ENCODE peak calls at places on chromosomes 13 and 19, in six cellular contexts. G is psoas muscle; W is CD8-positive, alpha-beta T cell; F is brain microvascular endothelial cell; D is GM23248; C is ovary. P is an unnamed sample.

GRCh38 chr13:93036380-93036779 is 190.2 kb upstream of the GPC6 start:
- DNase-seq in F (no peak), G (no peak), W (no peak), C (no peak), D (no peak), P (no peak)

GRCh38 chr19:2168619-2169424 is 5.1 kb downstream of the DOT1L start:
- DNase-seq in D (peak; percentile 99), G (peak; percentile 99), C (peak; percentile 94), F (peak; percentile 98), W (peak; percentile 15), P (peak; percentile 22)

GRCh38 chr19:2517881-2518601 is 42.1 kb downstream of the GADD45B start:
- DNase-seq in W (no peak), C (no peak), F (no peak), D (no peak), G (peak; percentile 49), P (no peak)

GRCh38 chr19:18668744-18669523 is 14.5 kb upstream of the CRTC1 start:
- DNase-seq in W (no peak), G (no peak), F (no peak), D (no peak), C (no peak), P (no peak)

GRCh38 chr19:2326699-2327360 is 1.6 kb downstream of the LSM7 start:
- DNase-seq in F (no peak), D (peak; percentile 20), C (no peak), G (no peak), W (no peak), P (no peak)

GRCh38 chr19:11378319-11379189 is 4.1 kb downstream of the SWSAP1 start:
- DNase-seq in D (peak; percentile 93), W (no peak), F (peak; percentile 73), G (no peak), C (peak; percentile 58), P (no peak)

GRCh38 chr13:33272531-33273124 is 12.9 kb downstream of the STARD13 start:
- DNase-seq in W (no peak), G (no peak), C (no peak), F (no peak), D (peak; percentile 56), P (no peak)

GRCh38 chr13:50512602-50513527 is 330.6 kb downstream of the DLEU7 start:
- DNase-seq in F (peak; percentile 45), C (peak; percentile 49), D (peak; percentile 68), W (peak; percentile 33), G (peak; percentile 73), P (peak; percentile 47)

GRCh38 chr13:45269204-45269603 is 68.4 kb upstream of the KCTD4 start:
- DNase-seq in F (peak; percentile 7), C (no peak), W (no peak), G (no peak), D (no peak), P (no peak)

GRCh38 chr19:10946964-10947657 is 13.7 kb upstream of the SMARCA4 start:
- DNase-seq in G (no peak), C (no peak), W (no peak), D (no peak), F (no peak), P (no peak)

GRCh38 chr19:11560404-11560988 is 1.5 kb upstream of the ELOF1 start:
- DNase-seq in D (peak; percentile 74), G (no peak), F (peak; percentile 77), W (peak; percentile 16), C (no peak), P (peak; percentile 69)

GRCh38 chr19:51294211-51294976 is 17.1 kb upstream of the IGLON5 start:
- DNase-seq in D (no peak), G (no peak), C (no peak), F (no peak), W (no peak), P (no peak)

GRCh38 chr19:35329323-35329722 is 336 bp downstream of the CD22 start:
- DNase-seq in W (no peak), F (no peak), G (no peak), D (no peak), C (no peak), P (no peak)

GRCh38 chr13:36163809-36164308 is 32.7 kb upstream of the DCLK1 start:
- DNase-seq in F (peak; percentile 95), D (peak; percentile 1), C (peak; percentile 40), W (no peak), G (peak; percentile 76), P (no peak)

GRCh38 chr13:99614465-99614885 is 113.2 kb downstream of the TM9SF2 start:
- DNase-seq in G (no peak), W (no peak), D (no peak), C (no peak), F (no peak), P (peak; percentile 23)

GRCh38 chr13:112132142-112132541 is 65.2 kb downstream of the SOX1 start:
- DNase-seq in C (no peak), G (no peak), W (no peak), D (no peak), F (no peak), P (no peak)

GRCh38 chr13:104779311-104779710 is 1713.1 kb upstream of the SLC10A2 start:
- DNase-seq in F (peak; percentile 26), D (peak; percentile 1), C (no peak), W (no peak), G (no peak), P (no peak)

GRCh38 chr19:27822336-27822735 is 1390.6 kb downstream of the UQCRFS1 start:
- DNase-seq in D (peak; percentile 36), C (no peak), W (no peak), G (no peak), F (no peak), P (no peak)

GRCh38 chr13:51760592-51760991 is 43.4 kb downstream of the DHRS12 start:
- DNase-seq in F (no peak), W (no peak), D (no peak), G (no peak), C (no peak), P (no peak)

GRCh38 chr13:74289861-74290260 is 155.7 kb upstream of the KLF12 start:
- DNase-seq in F (no peak), D (no peak), G (no peak), C (no peak), W (no peak), P (no peak)

GRCh38 chr19:15702590-15702930 is 25.3 kb upstream of the OR10H2 start:
- DNase-seq in F (no peak), G (peak; percentile 87), W (peak; percentile 3), D (peak; percentile 26), C (peak; percentile 52), P (no peak)

GRCh38 chr13:48950507-48950886 is 25.2 kb upstream of the FNDC3A start:
- DNase-seq in C (no peak), W (no peak), D (peak; percentile 28), G (no peak), F (no peak), P (no peak)

GRCh38 chr13:72258340-72258981 is 391.5 kb upstream of the DACH1 start:
- DNase-seq in G (no peak), C (no peak), F (no peak), W (no peak), D (no peak), P (no peak)

GRCh38 chr19:15935167-15935702 is 906 bp upstream of the CYP4F11 start:
- DNase-seq in C (no peak), D (no peak), W (no peak), F (no peak), G (no peak), P (no peak)

GRCh38 chr19:9971341-9971897 is 35.1 kb upstream of the OLFM2 start:
- DNase-seq in D (no peak), W (no peak), C (no peak), F (no peak), G (no peak), P (no peak)

GRCh38 chr13:112248406-112248760 is 127.8 kb upstream of the SPACA7 start:
- DNase-seq in G (no peak), D (no peak), F (no peak), W (no peak), C (no peak), P (no peak)

GRCh38 chr13:113299951-113300350 is 2.9 kb downstream of the LAMP1 start:
- DNase-seq in F (no peak), W (no peak), C (no peak), D (peak; percentile 22), G (peak; percentile 42), P (no peak)

GRCh38 chr19:3122512-3122870 is 13.3 kb upstream of the GNA15 start:
- DNase-seq in F (no peak), D (no peak), G (peak; percentile 36), C (no peak), W (no peak), P (no peak)

GRCh38 chr19:13718733-13719132 is 45.6 kb upstream of the MRI1 start:
- DNase-seq in D (peak; percentile 87), G (no peak), W (no peak), C (no peak), F (peak; percentile 28), P (no peak)
- H3K27me3 ChIP-seq in D (no peaks in the 10 kb centered on the region), G (peaks cover 11% of the 10 kb centered on the region), W (no peaks in the 10 kb centered on the region), C (no peaks in the 10 kb centered on the region), F (no peaks in the 10 kb centered on the region), P (no peaks in the 10 kb centered on the region)

GRCh38 chr13:23455401-23456185 is 22.1 kb upstream of the SACS start:
- DNase-seq in W (no peak), F (no peak), G (no peak), D (no peak), C (no peak), P (no peak)
- H3K27ac ChIP-seq in W (no peak overlapping the region), F (no peak overlapping the region), G (peak overlapping the region; percentile 10), D (no peak overlapping the region), C (no peak overlapping the region), P (no peak overlapping the region)

GRCh38 chr19:29680937-29681336 is 15.7 kb downstream of the PLEKHF1 start:
- DNase-seq in G (no peak), C (no peak), F (no peak), W (no peak), D (no peak), P (no peak)

GRCh38 chr19:29681422-29682235 is 16.4 kb downstream of the PLEKHF1 start:
- DNase-seq in C (no peak), W (no peak), D (peak; percentile 42), G (peak; percentile 69), F (no peak), P (no peak)

GRCh38 chr19:29678484-29679106 is 13.3 kb downstream of the PLEKHF1 start:
- DNase-seq in F (no peak), W (no peak), G (peak; percentile 97), D (peak; percentile 20), C (peak; percentile 59), P (no peak)

GRCh38 chr19:29679598-29680210 is 14.4 kb downstream of the PLEKHF1 start:
- DNase-seq in D (no peak), F (no peak), W (no peak), G (no peak), C (no peak), P (peak; percentile 36)

GRCh38 chr19:29680447-29680846 is 15.2 kb downstream of the PLEKHF1 start:
- DNase-seq in C (no peak), D (no peak), W (peak; percentile 79), F (no peak), G (peak; percentile 85), P (peak; percentile 88)
- H3K4me3 ChIP-seq in C (no peak overlapping the region), D (no peak overlapping the region), W (peak overlapping the region; percentile 44), F (no peak overlapping the region), G (peak overlapping the region; percentile 41), P (peak overlapping the region; percentile 26)

GRCh38 chr13:27401210-27401609 is 23.2 kb upstream of the GTF3A start:
- DNase-seq in C (no peak), W (no peak), D (peak; percentile 12), G (no peak), F (no peak), P (no peak)

GRCh38 chr13:27393101-27393500 is 31.3 kb upstream of the GTF3A start:
- DNase-seq in D (peak; percentile 34), F (no peak), G (no peak), C (no peak), W (no peak), P (no peak)

GRCh38 chr13:27395007-27395510 is 29.4 kb upstream of the GTF3A start:
- DNase-seq in D (no peak), C (no peak), W (no peak), F (no peak), G (no peak), P (no peak)

GRCh38 chr13:27396252-27396846 is 28.1 kb upstream of the GTF3A start:
- DNase-seq in W (no peak), F (no peak), D (no peak), G (no peak), C (no peak), P (no peak)
- H3K27me3 ChIP-seq in W (no peaks in the 10 kb centered on the region), F (no peaks in the 10 kb centered on the region), D (peaks cover 28% of the 10 kb centered on the region), G (peaks cover 5% of the 10 kb centered on the region), C (no peaks in the 10 kb centered on the region), P (no peaks in the 10 kb centered on the region)